ENCODE peak calls at places on chromosome 12, in four cellular contexts. S, N, J and C are unnamed samples.
A peak's percentile ranks its signal among the peaks of the same experiment; 100 is the strongest.

GRCh38 chr12:69338120-69338859 is 9.9 kb upstream of the LYZ start:
- DNase-seq in J (peak; percentile 18), S (no peak), N (no peak), C (no peak)

GRCh38 chr12:78146365-78146772 is 315.7 kb downstream of the NAV3 start:
- DNase-seq in S (no peak), J (peak; percentile 65), N (no peak), C (peak; percentile 17)

GRCh38 chr12:98294426-98294825 is 221.0 kb upstream of the TMPO start:
- DNase-seq in J (no peak), S (no peak), N (no peak), C (no peak)

GRCh38 chr12:82174936-82175335 is 183.3 kb downstream of the CCDC59 start:
- DNase-seq in J (no peak), N (no peak), S (no peak), C (peak; percentile 7)

GRCh38 chr12:79444089-79444488 is 246.7 kb downstream of the PAWR start:
- DNase-seq in S (no peak), N (no peak), J (peak; percentile 62), C (no peak)

GRCh38 chr12:27733052-27733656 is 22.5 kb downstream of the MRPS35 start:
- DNase-seq in N (no peak), J (peak; percentile 66), S (peak; percentile 33), C (no peak)

GRCh38 chr12:70891059-70891632 is 29.4 kb downstream of the PTPRR start:
- DNase-seq in J (no peak), N (no peak), S (no peak), C (no peak)

GRCh38 chr12:77120156-77120555 is 54.8 kb upstream of the E2F7 start:
- DNase-seq in N (no peak), J (peak; percentile 68), S (no peak), C (peak; percentile 39)

GRCh38 chr12:104668274-104668718 is 211.5 kb downstream of the CHST11 start:
- DNase-seq in S (no peak), N (no peak), J (peak; percentile 78), C (no peak)

GRCh38 chr12:5745251-5745888 is 199.7 kb downstream of the ANO2 start:
- DNase-seq in N (peak; percentile 24), J (peak; percentile 45), S (peak; percentile 41), C (no peak)

GRCh38 chr12:79128956-79129355 is 264.4 kb downstream of the SYT1 start:
- DNase-seq in J (no peak), S (no peak), N (no peak), C (peak; percentile 2)

GRCh38 chr12:116863275-116863767 is 17.9 kb downstream of the HRK start:
- DNase-seq in J (no peak), S (no peak), N (no peak), C (no peak)

GRCh38 chr12:94149781-94150482 is 1.6 kb downstream of the PLXNC1 start:
- DNase-seq in S (no peak), N (peak; percentile 59), J (peak; percentile 44), C (no peak)

GRCh38 chr12:53103860-53104305 is 597 bp downstream of the SOAT2 start:
- DNase-seq in N (no peak), S (peak; percentile 16), J (no peak), C (no peak)

GRCh38 chr12:71135077-71135811 is 22.6 kb downstream of the TSPAN8 start:
- DNase-seq in J (no peak), N (no peak), S (no peak), C (no peak)

GRCh38 chr12:107955966-107956643 is 173.0 kb upstream of the WSCD2 start:
- DNase-seq in J (no peak), N (no peak), S (no peak), C (no peak)

GRCh38 chr12:131698286-131698685 is 12.6 kb upstream of the SFSWAP start:
- DNase-seq in N (no peak), S (no peak), J (no peak), C (no peak)

GRCh38 chr12:14885718-14886201 is at the start of gene MGP:
- DNase-seq in J (peak; percentile 99), N (peak; percentile 54), S (no peak), C (no peak)

GRCh38 chr12:96036765-96037455 is 1.5 kb upstream of the LTA4H start:
- DNase-seq in N (no peak), S (no peak), J (no peak), C (no peak)

GRCh38 chr12:120713861-120714482 is 3.7 kb downstream of the UNC119B start:
- DNase-seq in N (peak; percentile 47), J (peak; percentile 87), S (peak; percentile 75), C (peak; percentile 35)

GRCh38 chr12:88816201-88816600 is 235.9 kb upstream of the KITLG start:
- DNase-seq in J (no peak), S (no peak), N (no peak), C (no peak)
- H3K4me3 ChIP-seq in J (no peak overlapping the region), S (no peak overlapping the region), N (no peak overlapping the region), C (no peak overlapping the region)

GRCh38 chr12:47216150-47216677 is 136.5 kb upstream of the AMIGO2 start:
- DNase-seq in N (no peak), J (no peak), S (peak; percentile 73), C (no peak)

GRCh38 chr12:47210776-47211175 is 131.0 kb upstream of the AMIGO2 start:
- DNase-seq in J (no peak), S (no peak), N (no peak), C (no peak)

GRCh38 chr12:47212701-47213039 is 132.9 kb upstream of the AMIGO2 start:
- DNase-seq in S (no peak), J (no peak), N (no peak), C (no peak)

GRCh38 chr12:47214771-47215170 is 135.0 kb upstream of the AMIGO2 start:
- DNase-seq in N (no peak), S (no peak), J (no peak), C (no peak)

GRCh38 chr12:47214001-47214619 is 134.4 kb upstream of the AMIGO2 start:
- DNase-seq in N (no peak), J (no peak), S (no peak), C (no peak)
- H3K4me3 ChIP-seq in N (no peak overlapping the region), J (no peak overlapping the region), S (peak overlapping the region; percentile 80), C (no peak overlapping the region)

DNA sequence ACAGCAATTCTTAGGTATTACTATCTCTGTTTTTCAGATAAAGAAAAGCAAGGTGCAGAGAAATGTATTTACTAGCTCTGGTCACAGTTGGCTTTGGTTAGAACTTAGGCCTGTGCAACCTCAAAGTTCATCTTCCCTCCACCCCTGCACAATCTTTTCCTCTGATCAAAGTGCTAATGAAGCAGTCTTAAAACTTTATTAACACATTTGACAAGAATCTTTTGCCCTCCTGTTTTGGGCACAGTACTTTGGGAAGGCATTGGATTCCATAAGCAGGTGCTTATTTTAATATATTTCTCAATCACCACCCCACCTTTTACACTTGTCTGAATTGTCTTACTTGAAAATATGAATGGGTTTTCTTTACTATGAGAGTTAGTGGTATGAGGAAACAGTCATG is 2.8 kb downstream of the IRAK4 start:
- DNase-seq in N (no peak), J (no peak), S (no peak), C (no peak)
- H3K4me3 ChIP-seq in N (no peak overlapping the region), J (no peak overlapping the region), S (no peak overlapping the region), C (no peak overlapping the region)

DNA sequence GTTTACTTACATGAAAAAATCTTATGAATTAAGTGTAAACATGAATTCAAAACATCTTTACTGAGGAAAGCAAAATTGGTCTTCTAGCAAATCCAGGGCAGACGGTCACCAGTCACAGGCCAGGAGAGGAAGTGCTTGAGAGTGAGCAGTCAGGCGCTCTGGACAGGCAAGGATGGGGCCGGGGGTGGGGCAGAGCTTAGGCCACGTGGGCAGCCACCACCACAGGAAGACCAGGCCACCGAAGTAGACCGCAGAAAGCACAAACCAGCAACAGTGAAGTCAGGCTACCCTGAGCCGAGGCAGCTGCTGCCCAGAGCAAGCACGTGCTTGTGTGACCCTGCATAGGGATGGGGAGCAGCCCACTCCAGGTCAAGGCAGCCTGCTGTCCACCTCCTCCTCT is 33.5 kb downstream of the SLC6A12 start:
- DNase-seq in S (no peak), J (no peak), N (no peak), C (no peak)
- H3K4me3 ChIP-seq in S (no peak overlapping the region), J (no peak overlapping the region), N (peak overlapping the region; percentile 47), C (no peak overlapping the region)